ENCODE peak calls at places on chromosomes 6 and 20, in ten cellular contexts. X is RKO; E is brain microvascular endothelial cell; G is neural progenitor cell; Q is GM04504; V is AG09309; N is NCI-H460; H is aorta; Y is stimulated activated CD4-positive, alpha-beta T cell treated with anti-CD3 and anti-CD28 coated beads, Interleukin-1b, Interleukin-23, amount 100 ng/mL, for 1 hour; B is T-helper 2 cell. S is an unnamed sample.

GRCh38 chr6:158506577-158506976 is 53.3 kb upstream of the TMEM181 start:
- DNase-seq in Y (no peak), N (no peak), E (no peak), H (no peak), B (no peak), Q (no peak), X (peak; percentile 26), V (no peak), G (peak; percentile 81), S (peak; percentile 40)

GRCh38 chr20:34534391-34535165 is 18.4 kb downstream of the DYNLRB1 start:
- DNase-seq in V (no peak), G (no peak), Q (no peak), E (no peak), N (no peak), H (no peak), Y (no peak), B (no peak), X (no peak), S (no peak)

GRCh38 chr6:150987371-150987828 is 121.9 kb downstream of the MTHFD1L start:
- DNase-seq in B (peak; percentile 3), E (no peak), H (no peak), V (no peak), Q (no peak), X (no peak), G (no peak), N (no peak), Y (no peak), S (no peak)

GRCh38 chr6:148193063-148193680 is 149.5 kb upstream of the SASH1 start:
- DNase-seq in B (no peak), V (no peak), H (no peak), Y (no peak), N (no peak), G (no peak), Q (no peak), X (no peak), E (no peak), S (no peak)

GRCh38 chr20:21302645-21303060 is 478 bp upstream of the XRN2 start:
- DNase-seq in B (no peak), Y (no peak), X (no peak), E (no peak), N (no peak), G (no peak), H (no peak), V (no peak), Q (no peak), S (no peak)

GRCh38 chr6:169820358-169820757 is 68.9 kb downstream of the ERMARD start:
- DNase-seq in G (no peak), Y (no peak), Q (no peak), B (no peak), X (no peak), V (no peak), E (no peak), N (no peak), H (no peak), S (no peak)

GRCh38 chr6:44219053-44219814 is 2.5 kb downstream of the MYMX start:
- DNase-seq in E (no peak), N (no peak), H (peak; percentile 94), X (peak; percentile 84), Q (no peak), G (peak; percentile 96), B (no peak), V (no peak), Y (no peak), S (peak; percentile 74)

GRCh38 chr6:86412063-86412462 is 525.3 kb upstream of the HTR1E start:
- DNase-seq in V (no peak), Y (no peak), Q (no peak), H (no peak), B (no peak), X (no peak), N (no peak), G (no peak), E (no peak), S (no peak)

GRCh38 chr20:45014671-45015415 is 48.5 kb downstream of the STK4 start:
- DNase-seq in Y (no peak), G (no peak), V (no peak), X (no peak), B (no peak), N (no peak), Q (peak; percentile 53), E (peak; percentile 59), H (no peak), S (no peak)

GRCh38 chr6:128499079-128499705 is 21.2 kb downstream of the PTPRK start:
- DNase-seq in Q (no peak), B (no peak), Y (no peak), G (no peak), X (no peak), H (no peak), N (no peak), V (no peak), E (no peak), S (no peak)

GRCh38 chr20:2172305-2173175 is 70.9 kb downstream of the STK35 start:
- DNase-seq in G (peak; percentile 79), X (peak; percentile 55), Y (peak; percentile 32), N (peak; percentile 61), Q (no peak), H (peak; percentile 90), V (no peak), E (peak; percentile 38), B (peak; percentile 50), S (peak; percentile 82)

GRCh38 chr6:12065321-12066140 is 53.4 kb downstream of the HIVEP1 start:
- DNase-seq in E (no peak), X (no peak), G (no peak), N (no peak), H (no peak), B (no peak), V (no peak), Y (no peak), Q (no peak), S (no peak)

GRCh38 chr20:46959081-46959692 is 64.5 kb downstream of the EYA2 start:
- DNase-seq in Y (no peak), B (no peak), X (peak; percentile 81), E (peak; percentile 94), V (peak; percentile 75), H (no peak), N (peak; percentile 77), G (no peak), Q (peak; percentile 75), S (peak; percentile 76)

GRCh38 chr20:47551841-47552240 is 50.2 kb downstream of the NCOA3 start:
- DNase-seq in E (peak; percentile 26), B (no peak), X (peak; percentile 48), Q (no peak), G (no peak), V (no peak), Y (no peak), N (no peak), H (no peak), S (no peak)

GRCh38 chr6:118495639-118496296 is 52.3 kb upstream of the PLN start:
- DNase-seq in V (no peak), B (no peak), Q (peak; percentile 5), Y (no peak), E (peak; percentile 39), X (peak; percentile 33), N (no peak), G (no peak), H (no peak), S (no peak)